ENCODE peak calls at places on chromosomes 11 and 22, in four cellular contexts. G, O, L and B are unnamed samples.

GRCh38 chr22:27952779-27953178 is 33.7 kb upstream of the PITPNB start:
- DNase-seq in G (no peak), O (no peak), L (no peak), B (no peak)

GRCh38 chr22:47776329-47776728 is 1013.9 kb downstream of the TBC1D22A start:
- DNase-seq in G (no peak), O (no peak), L (no peak), B (no peak)

GRCh38 chr11:95044010-95044409 is 5.2 kb upstream of the KDM4F start:
- DNase-seq in G (no peak), O (no peak), L (no peak), B (no peak)

GRCh38 chr11:79117488-79117887 is 323.3 kb downstream of the TENM4 start:
- DNase-seq in G (no peak), O (no peak), L (no peak), B (no peak)

GRCh38 chr11:109071712-109072524 is 350.1 kb upstream of the C11orf87 start:
- DNase-seq in G (peak; percentile 12), O (peak; percentile 11), L (no peak), B (no peak)

GRCh38 chr22:46592390-46592872 is 27.8 kb upstream of the GRAMD4 start:
- DNase-seq in G (no peak), O (peak; percentile 86), L (no peak), B (peak; percentile 82)

GRCh38 chr11:9158898-9159391 is 67.5 kb upstream of the SCUBE2 start:
- DNase-seq in G (no peak), O (no peak), L (no peak), B (no peak)

GRCh38 chr22:48520888-48521600 is 1306.6 kb downstream of the BRD1 start:
- DNase-seq in G (no peak), O (peak; percentile 21), L (no peak), B (peak; percentile 16)

GRCh38 chr11:117857734-117858369 is 18.6 kb downstream of the FXYD6 start:
- DNase-seq in G (peak; percentile 55), O (no peak), L (no peak), B (no peak)